ENCODE peak calls at places on chromosomes 1 and 21, in four cellular contexts. A is GM12891, O is GM12878, L is esophagus squamous epithelium. Y is an unnamed sample.

GRCh38 chr1:25744140-25744581 is 55.8 kb upstream of the SELENON start:
- DNase-seq in A (no peak), O (no peak), L (no peak), Y (peak)

GRCh38 chr1:110541996-110542395 is 23.0 kb upstream of the KCNA10 start:
- DNase-seq in O (no peak), A (no peak), L (no peak), Y (no peak)

GRCh38 chr1:203283597-203283996 is 21.7 kb upstream of the BTG2 start:
- DNase-seq in O (no peak), L (no peak), A (no peak), Y (no peak)

GRCh38 chr1:21311016-21311415 is 20.8 kb upstream of the ECE1 start:
- DNase-seq in O (no peak), L (no peak), A (no peak), Y (no peak)

GRCh38 chr1:54811739-54812655 is 10.9 kb upstream of the TTC22 start:
- DNase-seq in O (no peak), L (no peak), A (no peak), Y (no peak)

GRCh38 chr1:23791434-23792047 is 596 bp downstream of the LYPLA2 start:
- DNase-seq in A (peak), L (no peak), O (no peak), Y (no peak)

GRCh38 chr1:90593312-90593711 is 123.8 kb downstream of the BARHL2 start:
- DNase-seq in L (no peak), O (no peak), A (no peak), Y (no peak)

GRCh38 chr1:20102875-20103274 is 16.5 kb downstream of the PLA2G2D start:
- DNase-seq in L (no peak), A (no peak), O (no peak), Y (no peak)

GRCh38 chr21:45293214-45293725 is 5.6 kb upstream of the POFUT2 start:
- DNase-seq in L (no peak), A (no peak), O (no peak), Y (peak)

GRCh38 chr1:8077120-8077573 is 51.0 kb upstream of the ERRFI1 start:
- DNase-seq in L (no peak), A (no peak), O (no peak), Y (peak)